ENCODE peak calls at places on chromosomes 1 and 21, in seven cellular contexts. One of them, this sample, is unnamed.

GRCh38 chr1:145997156-145998023 is 1.0 kb upstream of the TXNIP start:
- DNase-seq in H9: no peak
- DNase-seq in trophoblast cell: no peak
- DNase-seq in neuronal stem cell: no peak
- DNase-seq in IMR-90: no peak
- DNase-seq in mesendoderm: peak; percentile 40
- DNase-seq in H1: no peak
- DNase-seq in this sample: no peak

GRCh38 chr1:234861024-234861620 is 251.1 kb upstream of the IRF2BP2 start:
- DNase-seq in neuronal stem cell: no peak
- DNase-seq in mesendoderm: no peak
- DNase-seq in H1: no peak
- DNase-seq in H9: no peak
- DNase-seq in trophoblast cell: no peak
- DNase-seq in IMR-90: peak; percentile 34
- DNase-seq in this sample: no peak

GRCh38 chr1:95013948-95014574 is 58.7 kb downstream of the ALG14 start:
- DNase-seq in neuronal stem cell: no peak
- DNase-seq in H9: no peak
- DNase-seq in H1: no peak
- DNase-seq in mesendoderm: no peak
- DNase-seq in trophoblast cell: no peak
- DNase-seq in IMR-90: no peak
- DNase-seq in this sample: no peak

GRCh38 chr1:106978477-106979322 is 77.8 kb upstream of the PRMT6 start:
- DNase-seq in IMR-90: peak; percentile 9
- DNase-seq in mesendoderm: no peak
- DNase-seq in trophoblast cell: no peak
- DNase-seq in H9: no peak
- DNase-seq in H1: no peak
- DNase-seq in neuronal stem cell: no peak
- DNase-seq in this sample: no peak

GRCh38 chr1:206734499-206735142 is 36.0 kb upstream of the IL19 start:
- DNase-seq in mesendoderm: peak; percentile 54
- DNase-seq in IMR-90: peak; percentile 37
- DNase-seq in H9: peak; percentile 70
- DNase-seq in H1: no peak
- DNase-seq in neuronal stem cell: peak; percentile 45
- DNase-seq in trophoblast cell: no peak
- DNase-seq in this sample: peak; percentile 54

GRCh38 chr1:193705473-193706074 is 519.2 kb upstream of the B3GALT2 start:
- DNase-seq in neuronal stem cell: no peak
- DNase-seq in H9: no peak
- DNase-seq in IMR-90: no peak
- DNase-seq in trophoblast cell: no peak
- DNase-seq in H1: no peak
- DNase-seq in mesendoderm: no peak
- DNase-seq in this sample: peak; percentile 38

GRCh38 chr1:43352351-43352705 is 6.5 kb upstream of the CDC20 start:
- DNase-seq in trophoblast cell: no peak
- DNase-seq in neuronal stem cell: no peak
- DNase-seq in H1: no peak
- DNase-seq in H9: no peak
- DNase-seq in mesendoderm: no peak
- DNase-seq in IMR-90: no peak
- DNase-seq in this sample: no peak

GRCh38 chr1:207396360-207396759 is 57.8 kb upstream of the CR2 start:
- DNase-seq in H9: no peak
- DNase-seq in neuronal stem cell: no peak
- DNase-seq in H1: no peak
- DNase-seq in IMR-90: no peak
- DNase-seq in mesendoderm: peak; percentile 10
- DNase-seq in trophoblast cell: no peak
- DNase-seq in this sample: no peak

GRCh38 chr21:42036313-42036712 is 26.2 kb upstream of the ZBTB21 start:
- DNase-seq in H9: no peak
- DNase-seq in H1: no peak
- DNase-seq in neuronal stem cell: no peak
- DNase-seq in IMR-90: no peak
- DNase-seq in mesendoderm: no peak
- DNase-seq in trophoblast cell: no peak
- DNase-seq in this sample: no peak

GRCh38 chr1:185719021-185719420 is 15.2 kb upstream of the HMCN1 start:
- DNase-seq in IMR-90: peak; percentile 92
- DNase-seq in neuronal stem cell: no peak
- DNase-seq in H9: peak; percentile 61
- DNase-seq in trophoblast cell: no peak
- DNase-seq in mesendoderm: peak; percentile 77
- DNase-seq in H1: no peak
- DNase-seq in this sample: peak; percentile 58

GRCh38 chr1:27992271-27992670 is 32.5 kb downstream of the XKR8 start:
- DNase-seq in mesendoderm: no peak
- DNase-seq in IMR-90: no peak
- DNase-seq in H1: no peak
- DNase-seq in neuronal stem cell: no peak
- DNase-seq in trophoblast cell: no peak
- DNase-seq in H9: no peak
- DNase-seq in this sample: no peak

GRCh38 chr1:3107201-3107600 is 38.2 kb downstream of the PRDM16 start:
- DNase-seq in trophoblast cell: no peak
- DNase-seq in IMR-90: no peak
- DNase-seq in mesendoderm: no peak
- DNase-seq in H1: no peak
- DNase-seq in neuronal stem cell: no peak
- DNase-seq in H9: no peak
- DNase-seq in this sample: no peak

DNA sequence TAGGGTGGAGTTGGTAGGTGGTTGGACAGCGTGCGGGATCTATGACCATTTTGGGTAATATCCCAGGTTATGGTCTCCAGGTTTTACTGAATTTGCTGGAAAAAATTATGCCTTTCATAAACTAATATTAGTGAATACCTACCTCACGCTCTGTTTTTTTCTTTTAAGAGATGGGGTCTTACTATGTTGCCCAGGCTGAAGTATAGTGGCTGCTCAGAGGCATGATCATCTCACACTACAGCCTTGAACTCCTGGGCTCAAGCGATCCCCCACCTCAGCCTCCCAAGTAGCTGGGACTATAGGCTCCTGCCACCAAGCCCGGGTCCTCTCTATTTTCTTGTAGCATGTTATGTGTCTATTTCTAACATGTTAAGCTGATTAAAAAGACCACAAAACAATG is 100.2 kb downstream of the RHOU start:
- DNase-seq in IMR-90: no peak
- DNase-seq in H9: no peak
- DNase-seq in trophoblast cell: no peak
- DNase-seq in neuronal stem cell: no peak
- DNase-seq in H1: no peak
- DNase-seq in mesendoderm: no peak
- DNase-seq in this sample: no peak
- H2AK5ac ChIP-seq in IMR-90: no peak overlapping the region
- H2AK5ac ChIP-seq in H9: no peak overlapping the region
- H2AK5ac ChIP-seq in trophoblast cell: no peak overlapping the region
- H2AK5ac ChIP-seq in neuronal stem cell: no peak overlapping the region
- H2AK5ac ChIP-seq in H1: no peak overlapping the region
- H2AK5ac ChIP-seq in mesendoderm: no peak overlapping the region
- H2AK5ac ChIP-seq in this sample: no peak overlapping the region

GRCh38 chr1:246582301-246583055 is 16.2 kb downstream of the CNST start:
- DNase-seq in H1: no peak
- DNase-seq in IMR-90: no peak
- DNase-seq in neuronal stem cell: no peak
- DNase-seq in H9: no peak
- DNase-seq in mesendoderm: no peak
- DNase-seq in trophoblast cell: no peak
- DNase-seq in this sample: no peak
- H3K4me1 ChIP-seq in H1: no peaks in the 10 kb centered on the region
- H3K4me1 ChIP-seq in IMR-90: peaks cover 18% of the 10 kb centered on the region
- H3K4me1 ChIP-seq in neuronal stem cell: no peaks in the 10 kb centered on the region
- H3K4me1 ChIP-seq in H9: no peaks in the 10 kb centered on the region
- H3K4me1 ChIP-seq in mesendoderm: no peaks in the 10 kb centered on the region
- H3K4me1 ChIP-seq in trophoblast cell: no peaks in the 10 kb centered on the region
- H3K4me1 ChIP-seq in this sample: peaks cover 4% of the 10 kb centered on the region

DNA sequence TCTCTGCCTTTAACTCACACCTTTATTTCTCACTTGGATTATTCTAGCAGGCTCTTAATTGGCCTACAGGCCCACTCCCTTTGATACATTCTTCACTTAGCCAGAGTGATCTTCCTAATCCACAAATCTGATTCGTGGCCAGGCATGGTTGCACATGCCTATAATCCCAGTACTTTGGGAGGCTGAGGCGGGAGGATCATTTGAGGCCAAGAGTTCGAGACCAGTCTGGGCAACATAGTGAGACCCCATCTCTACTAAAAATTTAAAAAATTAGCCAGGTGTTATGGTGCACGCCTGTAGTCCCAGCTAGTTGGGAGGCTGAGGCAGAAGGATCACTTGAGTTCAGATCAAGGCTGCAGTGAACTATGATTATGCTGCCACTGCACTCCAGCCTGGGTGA is 2.1 kb downstream of the ZBTB17 start:
- DNase-seq in H9: no peak
- DNase-seq in IMR-90: no peak
- DNase-seq in trophoblast cell: no peak
- DNase-seq in mesendoderm: no peak
- DNase-seq in neuronal stem cell: no peak
- DNase-seq in H1: no peak
- DNase-seq in this sample: no peak
- H2AK5ac ChIP-seq in H9: no peak overlapping the region
- H2AK5ac ChIP-seq in IMR-90: no peak overlapping the region
- H2AK5ac ChIP-seq in trophoblast cell: no peak overlapping the region
- H2AK5ac ChIP-seq in mesendoderm: no peak overlapping the region
- H2AK5ac ChIP-seq in neuronal stem cell: no peak overlapping the region
- H2AK5ac ChIP-seq in H1: no peak overlapping the region
- H2AK5ac ChIP-seq in this sample: no peak overlapping the region

GRCh38 chr1:8017495-8018310 is 8.4 kb downstream of the ERRFI1 start:
- DNase-seq in H1: no peak
- DNase-seq in IMR-90: no peak
- DNase-seq in H9: no peak
- DNase-seq in neuronal stem cell: no peak
- DNase-seq in trophoblast cell: peak; percentile 89
- DNase-seq in mesendoderm: peak; percentile 80
- DNase-seq in this sample: peak; percentile 65
- H3K4me1 ChIP-seq in H1: peaks cover 13% of the 10 kb centered on the region
- H3K4me1 ChIP-seq in IMR-90: peaks cover 20% of the 10 kb centered on the region
- H3K4me1 ChIP-seq in H9: peaks cover 9% of the 10 kb centered on the region
- H3K4me1 ChIP-seq in neuronal stem cell: peaks cover 11% of the 10 kb centered on the region
- H3K4me1 ChIP-seq in trophoblast cell: peaks cover 9% of the 10 kb centered on the region
- H3K4me1 ChIP-seq in mesendoderm: peaks cover 9% of the 10 kb centered on the region
- H3K4me1 ChIP-seq in this sample: peaks cover 8% of the 10 kb centered on the region

This sample was measured in mesenchymal stem cell.